ENCODE peak calls at places on chromosomes 3 and 15, in four cellular contexts. N, L, Y and F are unnamed samples.

GRCh38 chr3:188309437-188310269 is 155.7 kb downstream of the LPP start:
- DNase-seq in N (no peak), L (no peak), Y (no peak), F (no peak)

GRCh38 chr15:40493089-40493840 is 22.5 kb downstream of the CHST14 start:
- DNase-seq in N (no peak), L (no peak), Y (peak), F (peak)

GRCh38 chr15:79092382-79092781 is 1.8 kb upstream of the RASGRF1 start:
- DNase-seq in N (no peak), L (no peak), Y (no peak), F (no peak)

GRCh38 chr15:69853572-69853971 is 244.1 kb downstream of the TLE3 start:
- DNase-seq in N (no peak), L (no peak), Y (peak), F (peak)

GRCh38 chr15:89740137-89740536 is 10.9 kb downstream of the MESP1 start:
- DNase-seq in N (no peak), L (peak), Y (peak), F (peak)

GRCh38 chr3:128813003-128813564 is 66.3 kb upstream of the ACAD9 start:
- DNase-seq in N (no peak), L (no peak), Y (no peak), F (no peak)

GRCh38 chr3:135248217-135248616 is 453.2 kb downstream of the EPHB1 start:
- DNase-seq in N (no peak), L (no peak), Y (no peak), F (no peak)

GRCh38 chr3:132879651-132880050 is 157.4 kb upstream of the NPHP3 start:
- DNase-seq in N (no peak), L (no peak), Y (no peak), F (no peak)

GRCh38 chr15:50150349-50150748 is 31.3 kb upstream of the ATP8B4 start:
- DNase-seq in N (no peak), L (no peak), Y (no peak), F (no peak)

GRCh38 chr3:134376786-134377431 is 2.7 kb upstream of the AMOTL2 start:
- DNase-seq in N (peak), L (peak), Y (no peak), F (peak)

GRCh38 chr3:190306513-190307163 is 15.6 kb downstream of the CLDN1 start:
- DNase-seq in N (no peak), L (no peak), Y (no peak), F (peak)

GRCh38 chr3:55006277-55006676 is 78.4 kb upstream of the LRTM1 start:
- DNase-seq in N (no peak), L (no peak), Y (no peak), F (no peak)

GRCh38 chr3:76463501-76463900 is 576.4 kb upstream of the ROBO2 start:
- DNase-seq in N (no peak), L (no peak), Y (no peak), F (no peak)

GRCh38 chr15:34993877-34994276 is 5.8 kb upstream of the ZNF770 start:
- DNase-seq in N (no peak), L (no peak), Y (no peak), F (no peak)

GRCh38 chr3:49602877-49603411 is 48.7 kb downstream of the BSN start:
- DNase-seq in N (no peak), L (no peak), Y (peak), F (peak)

GRCh38 chr3:24829632-24830229 is 335.1 kb upstream of the THRB start:
- DNase-seq in N (no peak), L (peak), Y (no peak), F (peak)

GRCh38 chr3:90010341-90010740 is 902.9 kb downstream of the EPHA3 start:
- DNase-seq in N (no peak), L (no peak), Y (peak), F (peak)

GRCh38 chr3:188469228-188469885 is 315.4 kb downstream of the LPP start:
- DNase-seq in N (no peak), L (no peak), Y (no peak), F (no peak)

GRCh38 chr3:111965484-111965883 is 13.3 kb upstream of the ABHD10 start:
- DNase-seq in N (no peak), L (no peak), Y (no peak), F (no peak)

GRCh38 chr15:96889734-96890480 is 559.4 kb downstream of the NR2F2 start:
- DNase-seq in N (no peak), L (no peak), Y (no peak), F (peak)

GRCh38 chr15:71443538-71443937 is 328.3 kb downstream of the THSD4 start:
- DNase-seq in N (peak), L (peak), Y (peak), F (peak)

GRCh38 chr15:52344592-52344991 is 49.0 kb upstream of the MYO5C start:
- DNase-seq in N (no peak), L (no peak), Y (no peak), F (no peak)

GRCh38 chr15:100107606-100108225 is 234.1 kb downstream of the ADAMTS17 start:
- DNase-seq in N (peak), L (no peak), Y (no peak), F (no peak)

GRCh38 chr3:117486709-117487394 is 777.3 kb downstream of the TUSC7 start:
- DNase-seq in N (no peak), L (no peak), Y (no peak), F (no peak)

GRCh38 chr3:153260681-153261080 is 98.7 kb downstream of the RAP2B start:
- DNase-seq in N (no peak), L (no peak), Y (no peak), F (no peak)

GRCh38 chr15:62856466-62857246 is 185.9 kb upstream of the TPM1 start:
- DNase-seq in N (no peak), L (no peak), Y (no peak), F (no peak)

GRCh38 chr3:37993067-37993809 is 2.7 kb downstream of the VILL start:
- DNase-seq in N (no peak), L (no peak), Y (no peak), F (no peak)

GRCh38 chr15:99158626-99159412 is 53.9 kb downstream of the SYNM start:
- DNase-seq in N (no peak), L (no peak), Y (no peak), F (no peak)

GRCh38 chr3:52248165-52248541 is 2.6 kb downstream of the PPM1M start:
- DNase-seq in N (peak), L (no peak), Y (no peak), F (no peak)

GRCh38 chr3:197454014-197454413 is 101.8 kb downstream of the BDH1 start:
- DNase-seq in N (no peak), L (peak), Y (no peak), F (peak)
- TF ChIP-seq CTCF in N (no peak), L (no peak), Y (no peak), F (peak)

GRCh38 chr3:149528344-149528657 is 53.8 kb downstream of the TM4SF4 start:
- DNase-seq in N (no peak), L (peak), Y (no peak), F (no peak)

GRCh38 chr3:149532463-149533180 is 58.1 kb downstream of the TM4SF4 start:
- DNase-seq in N (no peak), L (no peak), Y (no peak), F (no peak)

GRCh38 chr3:149523899-149524298 is 49.4 kb downstream of the TM4SF4 start:
- DNase-seq in N (no peak), L (no peak), Y (no peak), F (no peak)

GRCh38 chr3:149529099-149529498 is 54.6 kb downstream of the TM4SF4 start:
- DNase-seq in N (no peak), L (no peak), Y (no peak), F (peak)

GRCh38 chr3:149527531-149528343 is 53.2 kb downstream of the TM4SF4 start:
- DNase-seq in N (no peak), L (no peak), Y (no peak), F (peak)
- TF ChIP-seq CTCF in N (no peak), L (no peak), Y (no peak), F (peak)

GRCh38 chr3:16828815-16829214 is 55.9 kb upstream of the PLCL2 start:
- DNase-seq in N (no peak), L (peak), Y (no peak), F (peak)
- TF ChIP-seq CTCF in N (no peak), L (no peak), Y (no peak), F (peak)

DNA sequence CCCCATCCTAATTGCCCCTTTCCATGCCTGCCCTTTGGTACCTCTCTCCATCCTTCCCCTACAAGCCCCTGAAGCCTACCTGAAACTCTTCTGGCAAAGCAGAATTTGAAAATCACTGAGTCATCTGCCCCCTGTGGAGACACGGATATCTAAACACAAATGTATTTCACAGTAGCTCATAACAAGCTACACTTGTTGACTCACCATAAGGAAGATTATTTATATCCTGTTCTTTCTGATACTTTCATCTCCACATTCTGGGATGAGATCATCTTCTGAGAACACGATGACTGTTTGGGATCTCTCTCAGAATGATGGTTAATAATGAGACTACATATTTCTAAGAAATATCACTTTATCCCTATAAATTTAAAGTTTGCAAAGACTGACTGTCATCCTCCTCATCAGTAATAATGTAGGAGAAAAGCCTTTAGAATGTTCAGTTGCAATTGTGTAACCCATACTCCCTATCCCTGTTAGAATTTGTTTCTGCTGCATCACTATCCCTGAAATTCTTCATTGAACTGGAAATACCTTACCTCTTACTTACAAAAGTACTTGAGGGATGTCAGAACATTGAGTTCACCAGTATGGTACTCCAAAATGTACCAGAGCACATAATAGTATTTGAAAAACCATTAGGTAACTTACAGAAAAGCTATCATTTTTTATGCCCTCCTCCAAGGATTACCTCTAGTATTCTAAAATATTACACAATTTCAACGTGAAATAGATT is 116.1 kb upstream of the IL12A start:
- DNase-seq in N (no peak), L (no peak), Y (peak), F (peak)
- TF ChIP-seq CTCF in N (no peak), L (no peak), Y (peak), F (peak)

DNA sequence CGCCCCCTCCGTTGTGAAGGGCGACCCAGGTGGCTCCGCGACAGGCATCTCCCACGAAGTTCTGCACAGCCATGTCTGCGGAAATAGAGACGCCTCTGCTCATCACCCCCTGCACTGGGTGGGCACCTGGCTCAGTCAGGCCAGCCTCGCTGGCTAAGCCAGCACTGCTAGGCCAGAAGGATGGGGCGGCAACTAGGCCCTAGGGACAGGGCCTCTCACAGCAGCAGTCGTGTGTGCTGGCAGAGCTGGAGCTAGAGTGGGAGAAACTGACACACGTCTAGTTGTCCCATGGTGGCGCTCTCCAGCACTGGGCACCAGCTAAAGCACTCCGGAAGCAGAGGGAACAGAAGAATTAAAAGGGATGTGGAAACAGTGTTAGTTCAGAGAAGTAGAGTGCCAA is 12.5 kb upstream of the ZXDC start:
- DNase-seq in N (no peak), L (no peak), Y (no peak), F (no peak)
- TF ChIP-seq CTCF in N (no peak), L (no peak), Y (no peak), F (no peak)

GRCh38 chr3:4584537-4585249 is 91.5 kb downstream of the ITPR1 start:
- DNase-seq in N (no peak), L (peak), Y (no peak), F (no peak)
- TF ChIP-seq CTCF in N (no peak), L (no peak), Y (no peak), F (no peak)

DNA sequence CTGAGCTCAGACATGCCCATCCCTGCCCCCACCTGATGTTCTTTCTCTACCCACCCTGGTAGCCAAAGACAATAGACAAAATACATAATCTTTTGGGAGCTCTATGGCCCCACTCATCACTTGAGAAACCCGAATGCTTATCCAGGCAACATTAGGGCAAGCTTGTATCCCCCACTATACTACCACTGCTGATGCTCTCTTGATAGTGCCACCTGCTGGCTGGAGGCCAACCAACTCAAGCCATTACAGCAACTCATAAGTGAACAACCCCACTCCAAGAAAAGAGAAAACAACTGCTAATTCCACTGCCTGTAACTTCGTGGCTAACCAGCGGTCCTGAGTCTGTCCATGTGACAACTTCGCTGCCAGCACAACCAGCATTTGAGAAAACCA is 342.5 kb upstream of the TGFBR2 start:
- DNase-seq in N (no peak), L (no peak), Y (no peak), F (no peak)
- TF ChIP-seq CTCF in N (no peak), L (no peak), Y (no peak), F (no peak)

GRCh38 chr3:185270262-185270955 is 16.6 kb upstream of the EHHADH start:
- DNase-seq in N (no peak), L (peak), Y (peak), F (peak)
- TF ChIP-seq CTCF in N (no peak), L (peak), Y (no peak), F (peak)

GRCh38 chr3:182165234-182165633 is 453.5 kb downstream of the SOX2 start:
- DNase-seq in N (no peak), L (no peak), Y (peak), F (peak)
- TF ChIP-seq CTCF in N (no peak), L (no peak), Y (no peak), F (no peak)